ENCODE peak calls at places on chromosomes 1 and 21, in ten cellular contexts. G is omental fat pad; F is IMR-90; P is Right ventricle myocardium superior; O is A549; U is activated CD4-positive, CD25-positive, alpha-beta regulatory T cell treated with anti-CD3 and anti-CD28 coated beads, Interleukin-2, amount 50 U/mL, for 24 hours; I is effector memory CD8-positive, alpha-beta T cell; S is CD4-positive, alpha-beta T cell; J is T-cell; E is activated CD4-positive, alpha-beta T cell treated with anti-CD3 and anti-CD28 coated beads for 36 hours. M is an unnamed sample.

GRCh38 chr21:45019076-45019886 is 55.1 kb upstream of the ADARB1 start:
- ATAC-seq in S (no peak), J (no peak), G (peak), E (no peak), F (no peak), O (no peak), I (no peak), U (no peak), P (peak), M (no peak)

GRCh38 chr1:205275133-205275532 is 46.4 kb downstream of the NUAK2 start:
- ATAC-seq in G (no peak), I (peak), S (peak), J (peak), O (no peak), E (peak), P (no peak), F (no peak), U (no peak), M (no peak)

GRCh38 chr1:180369061-180369460 is 133.3 kb downstream of the ACBD6 start:
- ATAC-seq in U (no peak), E (no peak), G (no peak), I (no peak), S (no peak), P (no peak), F (no peak), O (no peak), J (no peak), M (no peak)

GRCh38 chr1:165828581-165829329 is 1.3 kb downstream of the UCK2 start:
- ATAC-seq in S (no peak), U (no peak), I (no peak), J (no peak), O (peak), F (peak), E (peak), G (peak), P (peak), M (peak)

GRCh38 chr1:66641851-66642473 is 108.0 kb downstream of the SGIP1 start:
- ATAC-seq in J (no peak), P (no peak), S (no peak), E (no peak), U (no peak), G (no peak), I (no peak), O (no peak), F (peak), M (no peak)

GRCh38 chr21:45170987-45171386 is 96.6 kb downstream of the ADARB1 start:
- ATAC-seq in P (no peak), E (no peak), U (no peak), S (no peak), F (no peak), I (no peak), O (no peak), J (no peak), G (no peak), M (no peak)

GRCh38 chr1:154777151-154777550 is 92.9 kb downstream of the KCNN3 start:
- ATAC-seq in G (no peak), O (no peak), E (peak), P (no peak), S (no peak), J (no peak), I (no peak), U (no peak), F (no peak), M (peak)

GRCh38 chr1:67573481-67573880 is 111.5 kb upstream of the GADD45A start:
- ATAC-seq in F (peak), S (no peak), G (no peak), O (no peak), P (no peak), J (no peak), I (no peak), E (no peak), U (no peak), M (no peak)

GRCh38 chr1:211548321-211549091 is 30.5 kb downstream of the SLC30A1 start:
- ATAC-seq in S (peak), G (peak), O (no peak), P (peak), F (no peak), U (peak), I (no peak), J (peak), E (peak), M (peak)

GRCh38 chr21:46560568-46561447 is 44.1 kb downstream of the S100B start:
- ATAC-seq in F (no peak), J (no peak), P (no peak), G (no peak), E (no peak), I (no peak), U (no peak), S (no peak), O (no peak), M (no peak)

GRCh38 chr21:38439336-38439900 is 58.9 kb downstream of the ERG start:
- ATAC-seq in I (no peak), J (no peak), E (no peak), S (no peak), F (no peak), G (no peak), U (no peak), O (no peak), P (no peak), M (no peak)

GRCh38 chr1:183723571-183723970 is 70.5 kb upstream of the APOBEC4 start:
- ATAC-seq in U (no peak), F (no peak), J (no peak), E (no peak), O (no peak), P (peak), G (no peak), I (no peak), S (no peak), M (no peak)

GRCh38 chr21:34280389-34280795 is 83.4 kb upstream of the KCNE2 start:
- ATAC-seq in U (no peak), O (no peak), G (peak), J (no peak), I (no peak), F (no peak), E (no peak), P (peak), S (no peak), M (no peak)

GRCh38 chr1:3169621-3170356 is 100.8 kb downstream of the PRDM16 start:
- ATAC-seq in I (no peak), G (no peak), O (no peak), S (no peak), E (no peak), U (no peak), F (no peak), J (no peak), P (no peak), M (no peak)

GRCh38 chr1:241219449-241219848 is 137.6 kb downstream of the RGS7 start:
- ATAC-seq in G (no peak), F (no peak), P (no peak), O (no peak), J (no peak), E (no peak), S (no peak), U (no peak), I (no peak), M (no peak)

GRCh38 chr1:21337931-21338567 is 47.8 kb upstream of the ECE1 start:
- ATAC-seq in G (peak), I (no peak), U (no peak), S (no peak), F (peak), E (no peak), O (no peak), J (no peak), P (peak), M (no peak)

GRCh38 chr1:11711490-11711889 is 20.0 kb downstream of the DRAXIN start:
- ATAC-seq in E (no peak), I (no peak), F (no peak), U (no peak), O (no peak), S (no peak), J (no peak), G (no peak), P (no peak), M (no peak)

GRCh38 chr1:186982116-186982515 is 153.4 kb downstream of the PLA2G4A start:
- ATAC-seq in U (no peak), F (no peak), J (no peak), E (no peak), G (no peak), S (no peak), I (no peak), P (no peak), O (no peak), M (no peak)

GRCh38 chr1:15122331-15122730 is 31.2 kb upstream of the TMEM51 start:
- ATAC-seq in O (no peak), U (no peak), J (no peak), S (no peak), G (no peak), P (no peak), E (no peak), I (no peak), F (no peak), M (no peak)

GRCh38 chr1:89271616-89272015 is 1.0 kb downstream of the GBP5 start:
- ATAC-seq in U (peak), G (peak), S (no peak), E (peak), O (no peak), F (no peak), J (no peak), I (no peak), P (no peak), M (peak)

GRCh38 chr1:65527672-65528071 is 107.2 kb downstream of the LEPR start:
- ATAC-seq in I (no peak), J (no peak), P (no peak), G (no peak), S (no peak), O (no peak), E (no peak), U (no peak), F (no peak), M (no peak)

GRCh38 chr1:156601122-156601830 is at the start of gene GPATCH4:
- ATAC-seq in S (peak), J (peak), P (peak), O (peak), I (peak), F (peak), G (peak), U (peak), E (peak), M (peak)

GRCh38 chr1:48794815-48795214 is 18.1 kb upstream of the BEND5 start:
- ATAC-seq in O (no peak), I (no peak), F (no peak), P (no peak), S (no peak), J (no peak), U (no peak), G (no peak), E (peak), M (peak)

GRCh38 chr1:98045211-98046030 is 124.6 kb upstream of the DPYD start:
- ATAC-seq in J (no peak), G (no peak), S (no peak), P (no peak), U (no peak), E (peak), F (peak), O (peak), I (no peak), M (peak)

GRCh38 chr1:41672641-41673313 is 188.3 kb upstream of the EDN2 start:
- ATAC-seq in J (no peak), U (no peak), O (peak), E (no peak), S (no peak), I (no peak), P (no peak), G (no peak), F (peak), M (no peak)

GRCh38 chr1:26289158-26290059 is 9.5 kb downstream of the SH3BGRL3 start:
- ATAC-seq in J (peak), U (peak), F (no peak), O (no peak), P (peak), E (peak), G (no peak), S (no peak), I (peak), M (no peak)

GRCh38 chr1:173430707-173431662 is 46.1 kb upstream of the PRDX6 start:
- ATAC-seq in F (peak), O (peak), I (peak), E (peak), J (peak), U (peak), P (peak), G (no peak), S (peak), M (peak)

GRCh38 chr21:42401820-42402251 is 1.9 kb upstream of the UBASH3A start:
- ATAC-seq in O (no peak), E (no peak), F (no peak), U (no peak), J (no peak), S (no peak), G (no peak), I (no peak), P (no peak), M (no peak)

GRCh38 chr1:41802532-41803501 is 115.9 kb downstream of the HIVEP3 start:
- ATAC-seq in I (peak), P (peak), J (peak), G (no peak), S (peak), E (no peak), F (no peak), U (no peak), O (no peak), M (no peak)

GRCh38 chr1:156858959-156859522 is at the start of gene INSRR:
- ATAC-seq in S (no peak), I (no peak), G (no peak), E (no peak), P (peak), O (peak), J (no peak), F (no peak), U (no peak), M (no peak)